ENCODE peak calls at places on chromosome 7, in seven cellular contexts. One of them, this sample, is unnamed.

GRCh38 chr7:130228840-130229239 is 21.2 kb downstream of the SSMEM1 start:
- DNase-seq in NB4: peak
- DNase-seq in brain microvascular endothelial cell: no peak
- DNase-seq in Calu3: no peak
- DNase-seq in lower lobe of right lung: no peak
- DNase-seq in upper lobe of right lung: no peak
- DNase-seq in IMR-90: no peak
- DNase-seq in this sample: no peak

GRCh38 chr7:1227814-1228534 is 4.7 kb upstream of the UNCX start:
- DNase-seq in upper lobe of right lung: no peak
- DNase-seq in brain microvascular endothelial cell: no peak
- DNase-seq in IMR-90: no peak
- DNase-seq in Calu3: no peak
- DNase-seq in NB4: peak
- DNase-seq in lower lobe of right lung: no peak
- DNase-seq in this sample: no peak

GRCh38 chr7:16345979-16346958 is 75.1 kb downstream of the CRPPA start:
- DNase-seq in IMR-90: peak
- DNase-seq in brain microvascular endothelial cell: peak
- DNase-seq in NB4: peak
- DNase-seq in lower lobe of right lung: no peak
- DNase-seq in upper lobe of right lung: no peak
- DNase-seq in Calu3: peak
- DNase-seq in this sample: peak

GRCh38 chr7:134771889-134772288 is 7.5 kb upstream of the CALD1 start:
- DNase-seq in lower lobe of right lung: no peak
- DNase-seq in NB4: no peak
- DNase-seq in IMR-90: no peak
- DNase-seq in Calu3: no peak
- DNase-seq in upper lobe of right lung: no peak
- DNase-seq in brain microvascular endothelial cell: no peak
- DNase-seq in this sample: no peak

GRCh38 chr7:101659706-101660105 is 30.6 kb upstream of the MYL10 start:
- DNase-seq in lower lobe of right lung: no peak
- DNase-seq in IMR-90: peak
- DNase-seq in Calu3: no peak
- DNase-seq in upper lobe of right lung: no peak
- DNase-seq in NB4: no peak
- DNase-seq in brain microvascular endothelial cell: no peak
- DNase-seq in this sample: no peak

GRCh38 chr7:40598915-40599314 is 464.1 kb downstream of the SUGCT start:
- DNase-seq in Calu3: no peak
- DNase-seq in upper lobe of right lung: no peak
- DNase-seq in lower lobe of right lung: no peak
- DNase-seq in brain microvascular endothelial cell: no peak
- DNase-seq in NB4: peak
- DNase-seq in IMR-90: no peak
- DNase-seq in this sample: no peak

GRCh38 chr7:96921231-96921630 is 84.1 kb upstream of the DLX6 start:
- DNase-seq in lower lobe of right lung: no peak
- DNase-seq in Calu3: no peak
- DNase-seq in NB4: no peak
- DNase-seq in IMR-90: no peak
- DNase-seq in upper lobe of right lung: no peak
- DNase-seq in brain microvascular endothelial cell: no peak
- DNase-seq in this sample: peak

GRCh38 chr7:113010377-113010776 is 76.2 kb downstream of the GPR85 start:
- DNase-seq in brain microvascular endothelial cell: no peak
- DNase-seq in NB4: no peak
- DNase-seq in lower lobe of right lung: no peak
- DNase-seq in upper lobe of right lung: no peak
- DNase-seq in IMR-90: no peak
- DNase-seq in Calu3: no peak
- DNase-seq in this sample: no peak

GRCh38 chr7:66257481-66257880 is 52.3 kb downstream of the TPST1 start:
- DNase-seq in upper lobe of right lung: no peak
- DNase-seq in NB4: peak
- DNase-seq in Calu3: no peak
- DNase-seq in lower lobe of right lung: no peak
- DNase-seq in brain microvascular endothelial cell: no peak
- DNase-seq in IMR-90: no peak
- DNase-seq in this sample: no peak

GRCh38 chr7:136941815-136942214 is 73.4 kb downstream of the CHRM2 start:
- DNase-seq in IMR-90: no peak
- DNase-seq in lower lobe of right lung: no peak
- DNase-seq in Calu3: no peak
- DNase-seq in NB4: no peak
- DNase-seq in upper lobe of right lung: no peak
- DNase-seq in brain microvascular endothelial cell: no peak
- DNase-seq in this sample: no peak

GRCh38 chr7:154777489-154777888 is 225.4 kb downstream of the PAXIP1 start:
- DNase-seq in lower lobe of right lung: no peak
- DNase-seq in IMR-90: no peak
- DNase-seq in NB4: no peak
- DNase-seq in upper lobe of right lung: no peak
- DNase-seq in brain microvascular endothelial cell: no peak
- DNase-seq in Calu3: no peak
- DNase-seq in this sample: no peak

DNA sequence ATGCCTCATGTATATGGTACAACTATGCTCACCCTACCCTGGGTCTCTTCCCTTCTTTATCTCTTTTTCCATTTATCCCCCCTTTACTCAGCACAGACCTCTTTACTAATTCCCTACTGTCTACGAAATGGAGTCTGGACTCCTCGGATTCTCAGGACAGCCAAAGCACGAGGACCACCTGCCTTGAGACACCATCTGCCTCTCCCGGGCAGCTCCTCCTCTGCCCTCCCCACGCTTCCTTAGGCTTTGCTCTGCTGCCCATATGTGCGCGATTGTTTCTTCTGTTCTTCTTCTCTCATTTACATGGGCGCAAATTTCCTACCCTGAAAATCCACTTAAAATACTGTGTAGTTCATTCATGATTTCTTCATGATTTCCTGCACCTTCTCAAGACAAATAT is 62.7 kb upstream of the STK17A start:
- DNase-seq in lower lobe of right lung: no peak
- DNase-seq in upper lobe of right lung: no peak
- DNase-seq in NB4: no peak
- DNase-seq in Calu3: no peak
- DNase-seq in IMR-90: no peak
- DNase-seq in brain microvascular endothelial cell: no peak
- DNase-seq in this sample: no peak
- TF ChIP-seq CTCF in lower lobe of right lung: no peak
- TF ChIP-seq CTCF in upper lobe of right lung: no peak
- TF ChIP-seq CTCF in NB4: no peak
- TF ChIP-seq CTCF in Calu3: no peak
- TF ChIP-seq CTCF in IMR-90: no peak
- TF ChIP-seq CTCF in brain microvascular endothelial cell: no peak
- TF ChIP-seq CTCF in this sample: no peak

GRCh38 chr7:158734861-158735260 is 30.3 kb upstream of the NCAPG2 start:
- DNase-seq in Calu3: no peak
- DNase-seq in brain microvascular endothelial cell: peak
- DNase-seq in upper lobe of right lung: no peak
- DNase-seq in lower lobe of right lung: no peak
- DNase-seq in NB4: peak
- DNase-seq in IMR-90: peak
- DNase-seq in this sample: peak

GRCh38 chr7:158733220-158733519 is 28.6 kb upstream of the NCAPG2 start:
- DNase-seq in NB4: no peak
- DNase-seq in upper lobe of right lung: no peak
- DNase-seq in brain microvascular endothelial cell: no peak
- DNase-seq in IMR-90: no peak
- DNase-seq in lower lobe of right lung: no peak
- DNase-seq in Calu3: no peak
- DNase-seq in this sample: no peak

GRCh38 chr7:158732483-158733219 is 28.0 kb upstream of the NCAPG2 start:
- DNase-seq in NB4: no peak
- DNase-seq in brain microvascular endothelial cell: no peak
- DNase-seq in upper lobe of right lung: no peak
- DNase-seq in Calu3: no peak
- DNase-seq in IMR-90: no peak
- DNase-seq in lower lobe of right lung: no peak
- DNase-seq in this sample: no peak

GRCh38 chr7:158735935-158736334 is 31.3 kb upstream of the NCAPG2 start:
- DNase-seq in IMR-90: no peak
- DNase-seq in upper lobe of right lung: no peak
- DNase-seq in NB4: no peak
- DNase-seq in Calu3: no peak
- DNase-seq in brain microvascular endothelial cell: no peak
- DNase-seq in lower lobe of right lung: no peak
- DNase-seq in this sample: no peak

DNA sequence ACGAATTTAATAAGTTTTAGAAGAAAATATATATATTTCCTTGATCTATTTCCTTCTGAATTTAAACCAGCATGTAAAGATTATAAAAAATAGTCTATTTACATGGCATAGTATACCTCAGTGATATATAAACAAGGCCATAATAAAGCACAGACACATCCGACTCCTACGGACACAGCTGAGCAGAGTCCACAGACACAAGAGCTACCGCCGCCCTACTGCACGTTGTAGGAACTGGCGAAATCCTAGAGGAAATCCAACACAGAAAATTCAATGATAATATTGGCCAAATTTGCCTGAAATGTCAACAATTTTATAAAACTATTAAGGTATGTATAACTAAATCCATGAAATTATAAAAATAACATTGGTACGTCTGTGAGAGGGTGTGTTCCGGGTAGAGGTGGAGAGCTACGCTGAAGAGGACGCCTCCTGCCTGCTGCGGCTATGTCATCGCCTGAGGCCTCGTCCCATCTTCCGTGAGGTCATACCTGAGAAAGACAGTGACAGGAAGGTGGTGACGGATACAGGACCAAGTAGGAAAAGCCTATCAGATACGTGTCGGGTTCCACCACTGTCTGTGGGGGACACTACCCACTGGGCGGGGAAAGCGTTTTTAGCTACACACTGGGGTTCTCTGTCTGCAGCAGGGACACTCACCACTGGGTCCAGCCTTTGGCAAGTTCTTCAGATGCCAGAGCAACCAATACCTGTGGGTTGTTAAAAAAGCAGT is 29.3 kb upstream of the NCAPG2 start:
- DNase-seq in upper lobe of right lung: no peak
- DNase-seq in IMR-90: no peak
- DNase-seq in brain microvascular endothelial cell: no peak
- DNase-seq in lower lobe of right lung: no peak
- DNase-seq in NB4: no peak
- DNase-seq in Calu3: no peak
- DNase-seq in this sample: no peak
- TF ChIP-seq CTCF in upper lobe of right lung: no peak
- TF ChIP-seq CTCF in IMR-90: no peak
- TF ChIP-seq CTCF in brain microvascular endothelial cell: peak
- TF ChIP-seq CTCF in lower lobe of right lung: no peak
- TF ChIP-seq CTCF in NB4: peak
- TF ChIP-seq CTCF in Calu3: peak
- TF ChIP-seq CTCF in this sample: no peak

GRCh38 chr7:158228986-158229385 is 358.6 kb downstream of the PTPRN2 start:
- DNase-seq in brain microvascular endothelial cell: no peak
- DNase-seq in NB4: peak
- DNase-seq in lower lobe of right lung: no peak
- DNase-seq in IMR-90: no peak
- DNase-seq in Calu3: no peak
- DNase-seq in upper lobe of right lung: no peak
- DNase-seq in this sample: peak
- TF ChIP-seq CTCF in brain microvascular endothelial cell: no peak
- TF ChIP-seq CTCF in NB4: peak
- TF ChIP-seq CTCF in lower lobe of right lung: no peak
- TF ChIP-seq CTCF in IMR-90: no peak
- TF ChIP-seq CTCF in Calu3: no peak
- TF ChIP-seq CTCF in upper lobe of right lung: no peak
- TF ChIP-seq CTCF in this sample: no peak

GRCh38 chr7:142134944-142135343 is 23.4 kb downstream of the MGAM2 start:
- DNase-seq in NB4: peak
- DNase-seq in lower lobe of right lung: no peak
- DNase-seq in brain microvascular endothelial cell: no peak
- DNase-seq in upper lobe of right lung: no peak
- DNase-seq in IMR-90: no peak
- DNase-seq in Calu3: peak
- DNase-seq in this sample: no peak

GRCh38 chr7:142133740-142134148 is 22.2 kb downstream of the MGAM2 start:
- DNase-seq in lower lobe of right lung: no peak
- DNase-seq in Calu3: no peak
- DNase-seq in IMR-90: no peak
- DNase-seq in NB4: no peak
- DNase-seq in brain microvascular endothelial cell: no peak
- DNase-seq in upper lobe of right lung: no peak
- DNase-seq in this sample: no peak

GRCh38 chr7:142130282-142130681 is 18.8 kb downstream of the MGAM2 start:
- DNase-seq in brain microvascular endothelial cell: peak
- DNase-seq in lower lobe of right lung: no peak
- DNase-seq in upper lobe of right lung: no peak
- DNase-seq in Calu3: peak
- DNase-seq in NB4: no peak
- DNase-seq in IMR-90: no peak
- DNase-seq in this sample: no peak

GRCh38 chr7:142125576-142125975 is 14.1 kb downstream of the MGAM2 start:
- DNase-seq in brain microvascular endothelial cell: no peak
- DNase-seq in IMR-90: no peak
- DNase-seq in NB4: no peak
- DNase-seq in upper lobe of right lung: no peak
- DNase-seq in Calu3: no peak
- DNase-seq in lower lobe of right lung: no peak
- DNase-seq in this sample: no peak

DNA sequence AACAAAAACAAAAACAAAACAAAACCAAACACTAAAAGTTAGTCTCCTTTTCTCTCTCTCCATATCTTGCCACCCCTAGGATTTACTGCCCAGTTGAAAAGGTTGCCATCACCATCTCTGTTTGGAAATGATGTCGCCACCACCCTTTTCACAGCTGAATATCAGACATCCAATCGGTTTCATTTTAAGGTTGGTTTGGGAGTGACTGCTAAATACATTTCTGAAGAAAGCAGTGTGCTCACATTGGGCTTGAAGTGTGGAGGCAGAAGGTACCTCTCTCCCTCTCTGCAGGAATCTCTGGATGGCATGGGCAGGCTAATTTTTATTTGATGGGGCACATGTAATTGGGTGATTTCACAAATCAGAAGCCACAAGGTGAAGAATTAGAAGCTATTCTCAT is 19.9 kb downstream of the MGAM2 start:
- DNase-seq in upper lobe of right lung: no peak
- DNase-seq in Calu3: no peak
- DNase-seq in lower lobe of right lung: no peak
- DNase-seq in brain microvascular endothelial cell: no peak
- DNase-seq in NB4: peak
- DNase-seq in IMR-90: no peak
- DNase-seq in this sample: no peak
- TF ChIP-seq CTCF in upper lobe of right lung: no peak
- TF ChIP-seq CTCF in Calu3: no peak
- TF ChIP-seq CTCF in lower lobe of right lung: no peak
- TF ChIP-seq CTCF in brain microvascular endothelial cell: no peak
- TF ChIP-seq CTCF in NB4: no peak
- TF ChIP-seq CTCF in IMR-90: no peak
- TF ChIP-seq CTCF in this sample: no peak

GRCh38 chr7:138738551-138739335 is 37.6 kb upstream of the SVOPL start:
- DNase-seq in lower lobe of right lung: peak
- DNase-seq in NB4: peak
- DNase-seq in IMR-90: peak
- DNase-seq in upper lobe of right lung: peak
- DNase-seq in brain microvascular endothelial cell: peak
- DNase-seq in Calu3: peak
- DNase-seq in this sample: peak
- TF ChIP-seq CTCF in lower lobe of right lung: peak
- TF ChIP-seq CTCF in NB4: peak
- TF ChIP-seq CTCF in IMR-90: peak
- TF ChIP-seq CTCF in upper lobe of right lung: peak
- TF ChIP-seq CTCF in brain microvascular endothelial cell: peak
- TF ChIP-seq CTCF in Calu3: peak
- TF ChIP-seq CTCF in this sample: peak

GRCh38 chr7:29454464-29454863 is 109.2 kb upstream of the PRR15 start:
- DNase-seq in Calu3: no peak
- DNase-seq in IMR-90: no peak
- DNase-seq in upper lobe of right lung: no peak
- DNase-seq in NB4: peak
- DNase-seq in lower lobe of right lung: no peak
- DNase-seq in brain microvascular endothelial cell: no peak
- DNase-seq in this sample: no peak
- TF ChIP-seq CTCF in Calu3: no peak
- TF ChIP-seq CTCF in IMR-90: no peak
- TF ChIP-seq CTCF in upper lobe of right lung: no peak
- TF ChIP-seq CTCF in NB4: no peak
- TF ChIP-seq CTCF in lower lobe of right lung: no peak
- TF ChIP-seq CTCF in brain microvascular endothelial cell: no peak
- TF ChIP-seq CTCF in this sample: no peak